ENCODE peak calls at places on chromosomes 12 and 14, in seven cellular contexts. C is upper lobe of left lung; Y is IMR-90; V is NCI-H2171 treated with DMSO at 0.1 percent for 48 hours; B is HEK293T; T is stimulated activated CD8-positive, alpha-beta memory T cell treated with anti-CD3 and anti-CD28 coated beads, Interleukin-4, amount 100 ng/mL, for 4 hours; O is A172. W is an unnamed sample.

GRCh38 chr14:74950795-74951442 is 4.5 kb downstream of the PGF start:
- DNase-seq in Y (peak; percentile 48), C (no peak), T (no peak), O (no peak), B (peak; percentile 46), V (no peak), W (no peak)

GRCh38 chr14:103719766-103720165 is 4.2 kb downstream of the ZFYVE21 start:
- DNase-seq in T (no peak), B (no peak), Y (no peak), V (no peak), C (no peak), O (no peak), W (no peak)

GRCh38 chr14:104102282-104102914 is 16.9 kb downstream of the ASPG start:
- DNase-seq in C (no peak), V (no peak), B (no peak), T (no peak), Y (no peak), O (no peak), W (no peak)

GRCh38 chr12:110282956-110283817 is 2.1 kb downstream of the ATP2A2 start:
- DNase-seq in Y (no peak), T (no peak), B (no peak), O (no peak), V (no peak), C (no peak), W (no peak)

GRCh38 chr14:101026341-101026740 is 122.8 kb upstream of the RTL1 start:
- DNase-seq in T (no peak), Y (no peak), B (no peak), C (no peak), O (no peak), V (no peak), W (no peak)

GRCh38 chr12:607541-608001 is 55.7 kb downstream of the NINJ2 start:
- DNase-seq in V (no peak), Y (no peak), T (no peak), B (no peak), C (peak; percentile 80), O (no peak), W (no peak)

GRCh38 chr12:48388430-48388829 is 37.7 kb upstream of the ZNF641 start:
- DNase-seq in O (peak; percentile 37), T (no peak), C (no peak), Y (peak; percentile 6), B (no peak), V (no peak), W (no peak)

GRCh38 chr12:104802198-104802597 is 155.9 kb downstream of the SLC41A2 start:
- DNase-seq in T (no peak), C (no peak), B (no peak), V (no peak), O (no peak), Y (no peak), W (no peak)

GRCh38 chr12:75603475-75603874 is 92.1 kb upstream of the KRR1 start:
- DNase-seq in V (no peak), O (no peak), B (no peak), Y (no peak), T (no peak), C (no peak), W (no peak)

GRCh38 chr12:99367181-99367580 is 280.4 kb upstream of the GARIN6 start:
- DNase-seq in Y (no peak), C (no peak), B (no peak), V (peak; percentile 4), T (no peak), O (no peak), W (no peak)

GRCh38 chr14:89911018-89911919 is 43.3 kb downstream of the EFCAB11 start:
- DNase-seq in C (no peak), O (no peak), V (no peak), T (no peak), Y (peak; percentile 75), B (no peak), W (peak; percentile 44)

GRCh38 chr14:20606902-20607242 is 15.7 kb upstream of the RNASE12 start:
- DNase-seq in T (no peak), O (no peak), C (no peak), B (no peak), V (no peak), Y (no peak), W (no peak)

GRCh38 chr12:91667698-91668097 is 477.9 kb downstream of the BTG1 start:
- DNase-seq in T (no peak), Y (no peak), C (no peak), V (no peak), B (no peak), O (no peak), W (no peak)

GRCh38 chr14:90491221-90491867 is 94.5 kb downstream of the CALM1 start:
- DNase-seq in V (no peak), C (no peak), Y (peak; percentile 58), B (no peak), O (no peak), T (no peak), W (peak; percentile 39)

GRCh38 chr14:47917344-47917954 is 242.0 kb upstream of the MDGA2 start:
- DNase-seq in C (no peak), T (no peak), Y (peak; percentile 13), B (peak; percentile 10), O (peak; percentile 28), V (peak; percentile 26), W (peak; percentile 56)

GRCh38 chr14:100523131-100523530 is 64.1 kb downstream of the BEGAIN start:
- DNase-seq in C (no peak), B (no peak), V (no peak), T (no peak), Y (no peak), O (no peak), W (no peak)

GRCh38 chr12:879641-880040 is 69.9 kb downstream of the RAD52 start:
- DNase-seq in Y (peak; percentile 86), T (no peak), C (no peak), V (peak; percentile 97), O (peak; percentile 2), B (no peak), W (no peak)

GRCh38 chr14:33692762-33693161 is 258.1 kb downstream of the EGLN3 start:
- DNase-seq in O (peak; percentile 31), C (no peak), B (no peak), T (no peak), Y (peak; percentile 24), V (no peak), W (no peak)

GRCh38 chr12:51825216-51825615 is 23.3 kb downstream of the FIGNL2 start:
- DNase-seq in T (no peak), Y (no peak), B (no peak), C (no peak), V (no peak), O (no peak), W (no peak)

W was measured in H1.